ENCODE peak calls at places on chromosomes 2 and 18, in four cellular contexts. P is sigmoid colon, N is H1, T is AG04450. J is an unnamed sample.

GRCh38 chr2:241379481-241380480 is 23.7 kb downstream of the FARP2 start:
- DNase-seq in P (no peak), N (no peak), T (no peak), J (no peak)

GRCh38 chr2:36296798-36297197 is 58.8 kb upstream of the CRIM1 start:
- DNase-seq in P (no peak), N (no peak), T (no peak), J (no peak)

GRCh38 chr2:230134496-230135073 is 65.9 kb upstream of the SLC16A14 start:
- DNase-seq in P (no peak), N (no peak), T (no peak), J (no peak)

GRCh38 chr2:133130548-133131246 is 437.6 kb downstream of the NCKAP5 start:
- DNase-seq in P (no peak), N (no peak), T (no peak), J (no peak)

GRCh38 chr2:124609667-124610066 is 584.6 kb downstream of the CNTNAP5 start:
- DNase-seq in P (no peak), N (no peak), T (no peak), J (no peak)

GRCh38 chr2:84879595-84880394 is 1.1 kb downstream of the TRABD2A start:
- DNase-seq in P (no peak), N (no peak), T (no peak), J (peak; percentile 44)

GRCh38 chr18:14748496-14748895 is 524 bp downstream of the ANKRD30B start:
- DNase-seq in P (no peak), N (no peak), T (no peak), J (no peak)

GRCh38 chr18:9722691-9723090 is 14.6 kb downstream of the RAB31 start:
- DNase-seq in P (no peak), N (no peak), T (no peak), J (no peak)

GRCh38 chr18:23875966-23876365 is 138.6 kb upstream of the TTC39C start:
- DNase-seq in P (no peak), N (no peak), T (no peak), J (no peak)

GRCh38 chr18:43780782-43781340 is 503.6 kb upstream of the SYT4 start:
- DNase-seq in P (no peak), N (no peak), T (no peak), J (no peak)

GRCh38 chr2:6780765-6781274 is 84.9 kb downstream of the CMPK2 start:
- DNase-seq in P (peak; percentile 69), N (no peak), T (no peak), J (no peak)

GRCh38 chr2:8394131-8394530 is 287.7 kb upstream of the ID2 start:
- DNase-seq in P (no peak), N (no peak), T (no peak), J (no peak)

GRCh38 chr18:63878343-63878742 is 9.2 kb upstream of the SERPINB2 start:
- DNase-seq in P (no peak), N (no peak), T (no peak), J (no peak)

GRCh38 chr2:56522605-56523089 is 338.9 kb downstream of the CCDC85A start:
- DNase-seq in P (no peak), N (no peak), T (no peak), J (no peak)

GRCh38 chr2:675982-676646 is 1.1 kb downstream of the TMEM18 start:
- DNase-seq in P (peak; percentile 85), N (peak; percentile 66), T (peak; percentile 80), J (no peak)
- TF ChIP-seq CTCF in P (no peak), N (peak; percentile 10), T (peak; percentile 51), J (no peak)

GRCh38 chr2:20666114-20666363 is 905 bp upstream of the GDF7 start:
- DNase-seq in P (no peak), N (no peak), T (no peak), J (no peak)

GRCh38 chr2:20667531-20668401 is 822 bp downstream of the GDF7 start:
- DNase-seq in P (no peak), N (no peak), T (no peak), J (no peak)

GRCh38 chr2:20665261-20666113 is 1.5 kb upstream of the GDF7 start:
- DNase-seq in P (no peak), N (no peak), T (no peak), J (no peak)

GRCh38 chr2:20667151-20667530 is 197 bp downstream of the GDF7 start:
- DNase-seq in P (no peak), N (no peak), T (no peak), J (no peak)

GRCh38 chr2:20666364-20667150 is at the start of gene GDF7:
- DNase-seq in P (no peak), N (no peak), T (no peak), J (peak; percentile 67)
- TF ChIP-seq CTCF in P (no peak), N (no peak), T (peak; percentile 11), J (no peak)

DNA sequence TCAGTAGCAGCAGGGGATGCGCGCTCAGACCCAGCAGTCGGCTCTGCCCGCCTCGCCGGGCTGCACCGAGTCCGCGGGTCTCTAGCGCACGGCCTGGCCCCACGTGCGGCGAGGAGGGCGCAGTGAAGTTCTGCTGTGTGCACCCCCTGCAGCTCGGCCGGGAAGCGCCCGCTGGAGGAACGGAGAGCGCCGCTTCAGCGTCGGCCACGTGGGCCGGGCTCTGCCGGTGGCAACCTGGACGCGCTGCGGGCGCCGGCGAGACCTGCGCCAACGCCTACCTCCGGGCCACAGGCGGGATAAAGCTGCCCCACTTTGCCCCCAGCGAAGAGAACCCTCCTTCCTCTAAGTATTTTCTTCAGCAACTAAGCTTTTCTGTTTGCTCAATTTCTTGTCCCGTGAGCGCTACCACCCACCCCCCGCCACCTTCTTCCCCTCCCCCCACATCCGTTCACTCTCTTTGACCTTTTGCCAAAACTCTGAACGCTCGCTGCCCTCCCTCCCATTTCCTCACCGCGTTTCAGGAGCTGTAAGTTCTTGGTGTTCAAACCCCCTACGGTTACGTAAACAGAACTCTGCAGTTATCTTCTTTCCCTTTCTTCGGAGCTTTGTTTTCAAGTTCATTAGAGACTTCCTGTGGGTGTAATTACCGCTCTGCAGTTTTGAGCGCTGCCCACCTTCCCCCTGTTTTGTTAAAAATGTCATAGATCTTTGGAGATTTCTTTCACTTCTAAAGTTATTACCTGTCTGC is 42.6 kb upstream of the EDAR start:
- DNase-seq in P (no peak), N (peak; percentile 27), T (no peak), J (peak; percentile 29)
- TF ChIP-seq CTCF in P (no peak), N (no peak), T (no peak), J (no peak)

GRCh38 chr2:120862254-120863172 is 126.8 kb downstream of the GLI2 start:
- DNase-seq in P (no peak), N (no peak), T (no peak), J (no peak)
- TF ChIP-seq CTCF in P (no peak), N (no peak), T (no peak), J (no peak)

GRCh38 chr2:110114007-110114591 is 1.5 kb downstream of the MALL start:
- DNase-seq in P (no peak), N (no peak), T (no peak), J (no peak)
- TF ChIP-seq CTCF in P (no peak), N (no peak), T (no peak), J (no peak)

GRCh38 chr2:238573916-238574315 is 147.2 kb downstream of the ASB1 start:
- DNase-seq in P (peak; percentile 55), N (no peak), T (no peak), J (no peak)

GRCh38 chr2:238571626-238572372 is 145.1 kb downstream of the ASB1 start:
- DNase-seq in P (no peak), N (no peak), T (no peak), J (no peak)

GRCh38 chr2:238570926-238571325 is 144.2 kb downstream of the ASB1 start:
- DNase-seq in P (no peak), N (no peak), T (no peak), J (no peak)

GRCh38 chr2:238574490-238575271 is 148.0 kb downstream of the ASB1 start:
- DNase-seq in P (no peak), N (no peak), T (no peak), J (no peak)

DNA sequence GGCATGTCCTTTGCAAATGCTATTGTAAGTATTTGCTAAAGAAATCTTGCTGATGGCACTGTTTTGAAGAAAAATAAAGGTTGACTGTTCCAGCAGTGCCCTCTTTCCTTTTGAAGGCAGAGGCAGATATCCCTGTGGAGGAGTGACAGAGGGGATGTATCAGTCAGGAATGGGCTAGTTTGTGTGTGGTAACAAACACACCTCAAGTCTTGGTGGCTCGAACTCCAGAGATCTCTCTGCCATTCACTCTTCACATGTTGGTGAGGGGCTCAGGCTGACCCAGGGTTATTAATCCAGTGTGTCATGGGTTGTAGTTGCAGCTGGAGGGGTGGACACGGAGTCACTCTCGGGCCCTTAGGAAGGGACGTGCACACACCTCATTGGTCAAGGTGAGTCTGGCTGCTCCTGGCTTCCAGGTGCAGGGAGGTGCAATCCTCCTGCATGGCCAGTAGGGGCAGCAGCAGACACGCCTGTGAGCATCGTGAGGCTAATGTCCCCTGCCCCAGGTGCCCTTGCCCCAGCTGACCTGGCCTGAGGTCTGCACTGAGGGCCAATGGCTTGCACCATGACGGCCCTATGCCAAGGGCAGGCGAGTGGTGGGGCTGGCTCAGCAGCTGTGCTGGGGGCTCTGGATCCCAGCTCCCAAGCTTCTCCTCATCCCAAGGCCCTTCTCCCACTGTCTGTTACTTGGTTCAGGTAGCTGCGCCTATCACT is 146.5 kb downstream of the ASB1 start:
- DNase-seq in P (no peak), N (peak; percentile 7), T (no peak), J (no peak)
- TF ChIP-seq CTCF in P (no peak), N (peak; percentile 100), T (peak; percentile 32), J (no peak)

GRCh38 chr2:74576830-74577229 is 22.3 kb downstream of the DOK1 start:
- DNase-seq in P (peak; percentile 68), N (no peak), T (peak; percentile 70), J (no peak)
- TF ChIP-seq CTCF in P (no peak), N (no peak), T (peak; percentile 33), J (no peak)

J was measured in activated B cell treated with CpG ODN at 0.5 μM for 24 hours.